ENCODE peak calls at places on chromosome 4, in four cellular contexts. One of them, this sample, is unnamed.

GRCh38 chr4:7904108-7904516 is 35.5 kb downstream of the AFAP1 start:
- DNase-seq in A549: no peak
- DNase-seq in K562: no peak
- DNase-seq in IMR-90: peak; percentile 89
- DNase-seq in this sample: no peak

GRCh38 chr4:7370038-7370437 is 64.7 kb downstream of the PSAPL1 start:
- DNase-seq in K562: no peak
- DNase-seq in A549: no peak
- DNase-seq in IMR-90: no peak
- DNase-seq in this sample: no peak

GRCh38 chr4:108152980-108153379 is 15.8 kb downstream of the LEF1 start:
- DNase-seq in A549: no peak
- DNase-seq in K562: no peak
- DNase-seq in IMR-90: no peak
- DNase-seq in this sample: no peak

GRCh38 chr4:154466336-154466735 is 25.3 kb downstream of the DCHS2 start:
- DNase-seq in A549: no peak
- DNase-seq in K562: no peak
- DNase-seq in IMR-90: no peak
- DNase-seq in this sample: no peak

GRCh38 chr4:153486281-153487151 is 20.4 kb downstream of the TMEM131L start:
- DNase-seq in IMR-90: peak; percentile 91
- DNase-seq in K562: no peak
- DNase-seq in A549: peak; percentile 37
- DNase-seq in this sample: no peak

GRCh38 chr4:98692411-98692810 is 34.0 kb upstream of the TSPAN5 start:
- DNase-seq in K562: no peak
- DNase-seq in IMR-90: no peak
- DNase-seq in A549: no peak
- DNase-seq in this sample: no peak

GRCh38 chr4:144461906-144462305 is 184.1 kb upstream of the HHIP start:
- DNase-seq in IMR-90: no peak
- DNase-seq in K562: no peak
- DNase-seq in A549: no peak
- DNase-seq in this sample: no peak

GRCh38 chr4:184471872-184472539 is 2.3 kb downstream of the IRF2 start:
- DNase-seq in A549: no peak
- DNase-seq in K562: peak; percentile 32
- DNase-seq in IMR-90: peak; percentile 30
- DNase-seq in this sample: no peak

GRCh38 chr4:20984011-20984836 is 284.0 kb downstream of the PACRGL start:
- DNase-seq in K562: no peak
- DNase-seq in A549: no peak
- DNase-seq in IMR-90: no peak
- DNase-seq in this sample: peak; percentile 72

GRCh38 chr4:56129431-56129861 is 180.7 kb downstream of the CEP135 start:
- DNase-seq in K562: peak; percentile 17
- DNase-seq in IMR-90: no peak
- DNase-seq in A549: peak; percentile 0
- DNase-seq in this sample: peak; percentile 72

GRCh38 chr4:179007758-179008157 is 1565.5 kb upstream of the AGA start:
- DNase-seq in K562: no peak
- DNase-seq in IMR-90: no peak
- DNase-seq in A549: no peak
- DNase-seq in this sample: no peak

GRCh38 chr4:7538518-7538917 is 103.8 kb upstream of the PSAPL1 start:
- DNase-seq in A549: no peak
- DNase-seq in IMR-90: no peak
- DNase-seq in K562: no peak
- DNase-seq in this sample: no peak

GRCh38 chr4:1041147-1041935 is 29.9 kb downstream of the FGFRL1 start:
- DNase-seq in A549: no peak
- DNase-seq in K562: peak; percentile 72
- DNase-seq in IMR-90: peak; percentile 34
- DNase-seq in this sample: no peak

GRCh38 chr4:5708171-5708828 is at the start of gene EVC2:
- DNase-seq in K562: no peak
- DNase-seq in IMR-90: peak; percentile 46
- DNase-seq in A549: peak; percentile 13
- DNase-seq in this sample: peak; percentile 82

GRCh38 chr4:71187399-71188196 is 151.2 kb upstream of the SLC4A4 start:
- DNase-seq in IMR-90: peak; percentile 60
- DNase-seq in A549: peak; percentile 23
- DNase-seq in K562: no peak
- DNase-seq in this sample: no peak

GRCh38 chr4:177640864-177641263 is 198.6 kb upstream of the AGA start:
- DNase-seq in A549: no peak
- DNase-seq in K562: no peak
- DNase-seq in IMR-90: no peak
- DNase-seq in this sample: no peak

GRCh38 chr4:141636077-141636770 is at the start of gene IL15:
- DNase-seq in IMR-90: peak; percentile 58
- DNase-seq in K562: peak; percentile 12
- DNase-seq in A549: peak; percentile 77
- DNase-seq in this sample: peak; percentile 50

GRCh38 chr4:11631416-11631815 is 202.7 kb upstream of the HS3ST1 start:
- DNase-seq in IMR-90: peak; percentile 63
- DNase-seq in A549: no peak
- DNase-seq in K562: no peak
- DNase-seq in this sample: no peak

GRCh38 chr4:123649644-123650356 is 253.2 kb downstream of the SPRY1 start:
- DNase-seq in A549: peak; percentile 23
- DNase-seq in K562: no peak
- DNase-seq in IMR-90: peak; percentile 79
- DNase-seq in this sample: no peak

GRCh38 chr4:178523038-178523437 is 1080.8 kb upstream of the AGA start:
- DNase-seq in IMR-90: no peak
- DNase-seq in A549: no peak
- DNase-seq in K562: no peak
- DNase-seq in this sample: no peak

GRCh38 chr4:165991325-165992180 is 118.5 kb downstream of the TLL1 start:
- DNase-seq in A549: no peak
- DNase-seq in IMR-90: no peak
- DNase-seq in K562: no peak
- DNase-seq in this sample: no peak

GRCh38 chr4:119746951-119747350 is 118.3 kb upstream of the PDE5A start:
- DNase-seq in K562: no peak
- DNase-seq in A549: no peak
- DNase-seq in IMR-90: peak; percentile 53
- DNase-seq in this sample: no peak

GRCh38 chr4:15653864-15654391 is 1.2 kb downstream of the FBXL5 start:
- DNase-seq in A549: no peak
- DNase-seq in K562: peak; percentile 71
- DNase-seq in IMR-90: peak; percentile 65
- DNase-seq in this sample: no peak

GRCh38 chr4:76640252-76640925 is 205.4 kb downstream of the SHROOM3 start:
- DNase-seq in A549: no peak
- DNase-seq in IMR-90: no peak
- DNase-seq in K562: no peak
- DNase-seq in this sample: no peak

GRCh38 chr4:67122029-67122428 is 423.3 kb downstream of the CENPC start:
- DNase-seq in IMR-90: no peak
- DNase-seq in A549: no peak
- DNase-seq in K562: no peak
- DNase-seq in this sample: no peak

GRCh38 chr4:16705341-16705740 is 193.1 kb downstream of the LDB2 start:
- DNase-seq in A549: no peak
- DNase-seq in IMR-90: no peak
- DNase-seq in K562: no peak
- DNase-seq in this sample: no peak

GRCh38 chr4:16199132-16199531 is 27.1 kb downstream of the TAPT1 start:
- DNase-seq in A549: no peak
- DNase-seq in IMR-90: peak; percentile 37
- DNase-seq in K562: no peak
- DNase-seq in this sample: no peak

GRCh38 chr4:8002525-8003309 is 63.1 kb upstream of the AFAP1 start:
- DNase-seq in K562: no peak
- DNase-seq in A549: no peak
- DNase-seq in IMR-90: no peak
- DNase-seq in this sample: no peak

GRCh38 chr4:105061136-105061696 is 85.5 kb upstream of the TET2 start:
- DNase-seq in IMR-90: peak; percentile 5
- DNase-seq in A549: no peak
- DNase-seq in K562: peak; percentile 7
- DNase-seq in this sample: no peak
- TF ChIP-seq CEBPB in IMR-90: no peak
- TF ChIP-seq CEBPB in A549: no peak
- TF ChIP-seq CEBPB in K562: no peak
- TF ChIP-seq CEBPB in this sample: no peak

DNA sequence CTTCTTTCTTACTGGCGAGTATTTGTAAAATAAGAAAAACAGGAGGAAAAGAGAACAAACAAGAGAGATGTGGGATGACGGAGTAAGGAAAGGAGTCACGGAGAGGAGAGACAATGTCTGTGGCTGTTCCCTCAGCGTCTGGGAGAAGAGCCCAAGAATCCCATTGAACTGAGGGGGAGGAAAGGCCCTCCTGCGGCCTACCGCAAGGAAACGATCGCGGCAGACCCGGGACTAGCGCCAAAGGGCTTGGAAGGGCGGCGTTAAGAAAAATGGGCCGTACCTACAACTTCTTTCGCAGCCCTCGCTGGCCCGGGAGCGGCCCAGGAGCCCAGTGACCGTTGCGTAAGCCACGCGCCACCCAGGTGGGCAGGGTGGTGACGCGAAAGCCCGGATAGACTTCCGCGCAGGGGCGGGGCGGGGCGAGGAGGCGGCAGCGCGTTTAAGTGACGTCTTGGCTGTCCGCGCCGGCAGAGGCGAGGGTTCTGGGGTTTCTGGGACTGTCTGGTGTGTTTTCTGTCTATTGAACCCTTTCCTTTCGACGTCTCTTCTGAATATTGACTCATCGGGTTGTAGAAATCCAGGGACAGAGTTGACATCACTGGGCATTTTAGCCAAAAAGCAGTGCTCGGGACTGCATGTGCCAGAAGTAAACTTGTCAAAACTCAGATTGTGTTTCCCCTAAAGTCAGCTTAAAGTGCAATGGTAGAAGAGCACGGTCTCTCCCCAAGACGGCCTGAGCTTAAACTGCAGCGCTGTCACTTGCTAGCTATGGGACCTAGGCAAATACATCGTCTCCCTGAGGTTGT is at the start of gene SLC9B1:
- DNase-seq in K562: peak; percentile 91
- DNase-seq in IMR-90: peak; percentile 97
- DNase-seq in A549: peak; percentile 66
- DNase-seq in this sample: peak; percentile 72
- TF ChIP-seq USF2 in K562: no peak
- TF ChIP-seq USF2 in IMR-90: no peak
- TF ChIP-seq USF2 in A549: peak; percentile 14
- TF ChIP-seq USF2 in this sample: peak; percentile 30

GRCh38 chr4:89306486-89307184 is 965 bp downstream of the GPRIN3 start:
- DNase-seq in IMR-90: no peak
- DNase-seq in K562: no peak
- DNase-seq in A549: no peak
- DNase-seq in this sample: no peak

GRCh38 chr4:89307185-89307445 is 485 bp downstream of the GPRIN3 start:
- DNase-seq in IMR-90: no peak
- DNase-seq in A549: no peak
- DNase-seq in K562: no peak
- DNase-seq in this sample: no peak

GRCh38 chr4:89307446-89308160 is at the start of gene GPRIN3:
- DNase-seq in A549: no peak
- DNase-seq in IMR-90: no peak
- DNase-seq in K562: no peak
- DNase-seq in this sample: peak; percentile 81

GRCh38 chr4:89305028-89305427 is 2.6 kb downstream of the GPRIN3 start:
- DNase-seq in A549: no peak
- DNase-seq in IMR-90: no peak
- DNase-seq in K562: no peak
- DNase-seq in this sample: no peak

GRCh38 chr4:89305712-89306437 is 1.7 kb downstream of the GPRIN3 start:
- DNase-seq in A549: no peak
- DNase-seq in K562: no peak
- DNase-seq in IMR-90: no peak
- DNase-seq in this sample: no peak
- TF ChIP-seq CEBPB in A549: peak; percentile 66
- TF ChIP-seq CEBPB in K562: no peak
- TF ChIP-seq CEBPB in IMR-90: no peak
- TF ChIP-seq CEBPB in this sample: no peak

DNA sequence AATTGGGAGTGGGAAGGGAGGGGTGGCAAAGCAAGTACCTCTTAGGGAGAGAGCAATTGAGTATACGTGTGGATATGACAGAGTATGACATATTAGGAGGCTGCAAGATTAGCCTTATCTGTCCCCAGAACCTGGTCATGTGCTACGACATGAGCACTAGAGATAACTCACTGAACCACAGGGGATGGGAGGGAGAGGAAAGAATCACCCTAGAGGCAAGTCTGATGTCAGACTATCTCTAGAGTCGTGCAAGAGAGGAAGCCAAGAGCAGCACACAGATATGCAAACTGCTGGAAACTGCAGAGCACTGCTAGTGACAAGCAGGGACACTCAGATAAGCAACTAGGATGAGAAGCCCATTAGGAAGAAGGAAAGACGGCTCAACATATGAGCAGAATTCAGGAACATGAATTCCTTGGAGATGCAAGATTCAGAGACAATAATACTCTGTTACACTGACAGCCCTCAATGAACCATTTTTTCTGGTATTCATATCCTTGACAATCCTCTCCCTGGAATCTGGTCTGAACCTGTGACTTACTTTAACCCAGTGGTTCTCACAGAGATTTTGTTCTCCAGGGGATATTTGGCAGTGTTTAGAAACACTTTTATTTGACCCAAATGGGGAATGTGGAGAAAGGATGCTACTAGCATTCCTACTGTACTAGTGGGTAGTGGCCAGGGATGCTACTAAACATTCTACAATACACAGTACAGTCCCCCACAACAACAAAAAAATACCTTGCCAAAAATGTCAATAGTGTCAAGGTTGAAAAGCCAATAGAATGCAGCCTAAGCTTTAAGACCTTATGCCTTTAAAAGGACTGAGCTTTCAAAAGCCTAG is 84.0 kb upstream of the BMP2K start:
- DNase-seq in K562: peak; percentile 95
- DNase-seq in A549: no peak
- DNase-seq in IMR-90: peak; percentile 16
- DNase-seq in this sample: no peak
- TF ChIP-seq USF2 in K562: no peak
- TF ChIP-seq USF2 in A549: no peak
- TF ChIP-seq USF2 in IMR-90: no peak
- TF ChIP-seq USF2 in this sample: no peak

GRCh38 chr4:26648260-26648659 is 64.4 kb downstream of the TBC1D19 start:
- DNase-seq in IMR-90: no peak
- DNase-seq in K562: no peak
- DNase-seq in A549: no peak
- DNase-seq in this sample: no peak
- TF ChIP-seq CEBPB in IMR-90: no peak
- TF ChIP-seq CEBPB in K562: no peak
- TF ChIP-seq CEBPB in A549: no peak
- TF ChIP-seq CEBPB in this sample: no peak

DNA sequence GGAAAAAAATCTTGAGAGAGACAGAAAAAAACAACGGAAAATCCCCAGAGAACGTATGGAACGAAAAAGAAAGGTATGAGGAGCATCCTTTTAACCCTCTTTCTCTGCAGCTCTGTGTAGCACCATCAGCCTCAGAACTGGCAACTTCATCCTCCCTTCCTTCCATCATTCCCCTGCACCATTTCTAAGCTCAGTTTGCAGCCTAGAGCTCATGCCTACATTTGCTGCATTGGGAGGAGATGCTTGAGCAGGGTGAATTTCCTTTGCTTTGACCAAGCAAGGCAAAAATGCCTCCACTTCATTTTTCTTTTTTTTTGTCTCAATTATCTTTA is 67.9 kb downstream of the ANK2 start:
- DNase-seq in A549: no peak
- DNase-seq in IMR-90: no peak
- DNase-seq in K562: no peak
- DNase-seq in this sample: no peak
- TF ChIP-seq USF2 in A549: no peak
- TF ChIP-seq USF2 in IMR-90: no peak
- TF ChIP-seq USF2 in K562: no peak
- TF ChIP-seq USF2 in this sample: no peak

This sample was measured in H1.